ENCODE peak calls at places on chromosomes 16 and 17, in ten cellular contexts. One of them, this sample, is unnamed.

GRCh38 chr17:36934759-36935630 is 2.3 kb upstream of the LHX1 start:
- DNase-seq in AG08395: no peak
- DNase-seq in HFF-Myc: no peak
- DNase-seq in ACHN: peak; percentile 76
- DNase-seq in stimulated activated CD8-positive, alpha-beta memory T cell treated with anti-CD3 and anti-CD28 coated beads, Interleukin-4, amount 100 ng/mL, for 48 hours: peak; percentile 52
- DNase-seq in epithelial cell of prostate: no peak
- DNase-seq in hepatocyte: no peak
- DNase-seq in stimulated activated CD4-positive, alpha-beta T cell treated with anti-CD3 and anti-CD28 coated beads, TNF-alpha, amount 100 ng/mL, for 1 hour: no peak
- DNase-seq in NCI-H82: peak; percentile 53
- DNase-seq in mesothelial cell of epicardium: no peak
- DNase-seq in this sample: no peak

GRCh38 chr17:81142301-81143199 is 22.8 kb upstream of the PVALEF start:
- DNase-seq in stimulated activated CD8-positive, alpha-beta memory T cell treated with anti-CD3 and anti-CD28 coated beads, Interleukin-4, amount 100 ng/mL, for 48 hours: peak; percentile 74
- DNase-seq in HFF-Myc: peak; percentile 37
- DNase-seq in hepatocyte: peak; percentile 87
- DNase-seq in ACHN: peak; percentile 77
- DNase-seq in mesothelial cell of epicardium: peak; percentile 76
- DNase-seq in NCI-H82: peak; percentile 89
- DNase-seq in stimulated activated CD4-positive, alpha-beta T cell treated with anti-CD3 and anti-CD28 coated beads, TNF-alpha, amount 100 ng/mL, for 1 hour: peak; percentile 19
- DNase-seq in AG08395: peak; percentile 83
- DNase-seq in epithelial cell of prostate: no peak
- DNase-seq in this sample: peak; percentile 90

GRCh38 chr16:27625050-27625697 is 75.2 kb downstream of the KATNIP start:
- DNase-seq in stimulated activated CD8-positive, alpha-beta memory T cell treated with anti-CD3 and anti-CD28 coated beads, Interleukin-4, amount 100 ng/mL, for 48 hours: no peak
- DNase-seq in ACHN: no peak
- DNase-seq in HFF-Myc: no peak
- DNase-seq in stimulated activated CD4-positive, alpha-beta T cell treated with anti-CD3 and anti-CD28 coated beads, TNF-alpha, amount 100 ng/mL, for 1 hour: no peak
- DNase-seq in AG08395: peak; percentile 65
- DNase-seq in mesothelial cell of epicardium: no peak
- DNase-seq in epithelial cell of prostate: no peak
- DNase-seq in hepatocyte: peak; percentile 48
- DNase-seq in NCI-H82: no peak
- DNase-seq in this sample: no peak

GRCh38 chr17:74840989-74841666 is 18.6 kb downstream of the GRIN2C start:
- DNase-seq in NCI-H82: no peak
- DNase-seq in ACHN: no peak
- DNase-seq in hepatocyte: no peak
- DNase-seq in epithelial cell of prostate: no peak
- DNase-seq in stimulated activated CD4-positive, alpha-beta T cell treated with anti-CD3 and anti-CD28 coated beads, TNF-alpha, amount 100 ng/mL, for 1 hour: no peak
- DNase-seq in stimulated activated CD8-positive, alpha-beta memory T cell treated with anti-CD3 and anti-CD28 coated beads, Interleukin-4, amount 100 ng/mL, for 48 hours: no peak
- DNase-seq in AG08395: peak; percentile 74
- DNase-seq in HFF-Myc: no peak
- DNase-seq in mesothelial cell of epicardium: no peak
- DNase-seq in this sample: peak; percentile 74

GRCh38 chr16:85159226-85159980 is 47.1 kb upstream of the CIBAR2 start:
- DNase-seq in stimulated activated CD4-positive, alpha-beta T cell treated with anti-CD3 and anti-CD28 coated beads, TNF-alpha, amount 100 ng/mL, for 1 hour: no peak
- DNase-seq in ACHN: no peak
- DNase-seq in HFF-Myc: no peak
- DNase-seq in mesothelial cell of epicardium: no peak
- DNase-seq in stimulated activated CD8-positive, alpha-beta memory T cell treated with anti-CD3 and anti-CD28 coated beads, Interleukin-4, amount 100 ng/mL, for 48 hours: no peak
- DNase-seq in hepatocyte: no peak
- DNase-seq in epithelial cell of prostate: no peak
- DNase-seq in NCI-H82: no peak
- DNase-seq in AG08395: no peak
- DNase-seq in this sample: no peak

GRCh38 chr17:50209472-50210248 is 8.2 kb upstream of the COL1A1 start:
- DNase-seq in AG08395: peak; percentile 95
- DNase-seq in stimulated activated CD8-positive, alpha-beta memory T cell treated with anti-CD3 and anti-CD28 coated beads, Interleukin-4, amount 100 ng/mL, for 48 hours: peak; percentile 10
- DNase-seq in mesothelial cell of epicardium: peak; percentile 83
- DNase-seq in HFF-Myc: peak; percentile 98
- DNase-seq in epithelial cell of prostate: no peak
- DNase-seq in hepatocyte: peak; percentile 92
- DNase-seq in NCI-H82: peak; percentile 82
- DNase-seq in stimulated activated CD4-positive, alpha-beta T cell treated with anti-CD3 and anti-CD28 coated beads, TNF-alpha, amount 100 ng/mL, for 1 hour: no peak
- DNase-seq in ACHN: peak; percentile 27
- DNase-seq in this sample: peak; percentile 93

GRCh38 chr17:42502091-42502490 is 34.0 kb upstream of the NAGLU start:
- DNase-seq in epithelial cell of prostate: no peak
- DNase-seq in HFF-Myc: no peak
- DNase-seq in stimulated activated CD4-positive, alpha-beta T cell treated with anti-CD3 and anti-CD28 coated beads, TNF-alpha, amount 100 ng/mL, for 1 hour: no peak
- DNase-seq in NCI-H82: no peak
- DNase-seq in AG08395: no peak
- DNase-seq in mesothelial cell of epicardium: no peak
- DNase-seq in stimulated activated CD8-positive, alpha-beta memory T cell treated with anti-CD3 and anti-CD28 coated beads, Interleukin-4, amount 100 ng/mL, for 48 hours: no peak
- DNase-seq in ACHN: no peak
- DNase-seq in hepatocyte: no peak
- DNase-seq in this sample: no peak

GRCh38 chr17:29215717-29216116 is 30.9 kb upstream of the CRYBA1 start:
- DNase-seq in hepatocyte: no peak
- DNase-seq in stimulated activated CD4-positive, alpha-beta T cell treated with anti-CD3 and anti-CD28 coated beads, TNF-alpha, amount 100 ng/mL, for 1 hour: no peak
- DNase-seq in ACHN: no peak
- DNase-seq in mesothelial cell of epicardium: no peak
- DNase-seq in HFF-Myc: no peak
- DNase-seq in stimulated activated CD8-positive, alpha-beta memory T cell treated with anti-CD3 and anti-CD28 coated beads, Interleukin-4, amount 100 ng/mL, for 48 hours: no peak
- DNase-seq in NCI-H82: no peak
- DNase-seq in AG08395: no peak
- DNase-seq in epithelial cell of prostate: no peak
- DNase-seq in this sample: no peak

GRCh38 chr16:24191876-24192402 is 64.2 kb upstream of the CACNG3 start:
- DNase-seq in ACHN: no peak
- DNase-seq in stimulated activated CD8-positive, alpha-beta memory T cell treated with anti-CD3 and anti-CD28 coated beads, Interleukin-4, amount 100 ng/mL, for 48 hours: no peak
- DNase-seq in stimulated activated CD4-positive, alpha-beta T cell treated with anti-CD3 and anti-CD28 coated beads, TNF-alpha, amount 100 ng/mL, for 1 hour: no peak
- DNase-seq in hepatocyte: no peak
- DNase-seq in HFF-Myc: no peak
- DNase-seq in epithelial cell of prostate: no peak
- DNase-seq in mesothelial cell of epicardium: no peak
- DNase-seq in NCI-H82: no peak
- DNase-seq in AG08395: no peak
- DNase-seq in this sample: no peak